ENCODE peak calls at places on chromosome 18, in nine cellular contexts. W is mesothelial cell of epicardium, S is neural crest cell, C is AG09319, P is heart right ventricle, M is tibial artery, D is lung, I is natural killer cell, F is GM23338. L is an unnamed sample.

GRCh38 chr18:10088734-10089133 is 174.9 kb downstream of the VAPA start:
- DNase-seq in C (no peak), M (no peak), F (no peak), S (no peak), D (no peak), P (no peak), W (no peak), I (no peak), L (no peak)

GRCh38 chr18:47036298-47036874 is 965 bp upstream of the ELOA2 start:
- DNase-seq in D (no peak), W (no peak), M (no peak), I (no peak), F (peak; percentile 72), S (peak; percentile 26), P (peak; percentile 8), C (no peak), L (no peak)

GRCh38 chr18:160831-161570 is 2.6 kb downstream of the USP14 start:
- DNase-seq in C (no peak), S (no peak), P (no peak), W (no peak), F (no peak), I (no peak), D (no peak), M (no peak), L (no peak)

GRCh38 chr18:25351773-25352628 is at the start of gene ZNF521:
- DNase-seq in F (peak; percentile 88), P (peak; percentile 86), C (peak; percentile 83), D (peak; percentile 78), I (peak; percentile 51), W (peak; percentile 85), M (peak; percentile 92), S (peak; percentile 79), L (peak; percentile 58)

GRCh38 chr18:22926454-22926853 is 6.7 kb upstream of the RBBP8 start:
- DNase-seq in S (no peak), W (no peak), C (no peak), I (no peak), D (no peak), F (no peak), M (no peak), P (no peak), L (no peak)

GRCh38 chr18:33812186-33812585 is 234.2 kb downstream of the ASXL3 start:
- DNase-seq in W (no peak), C (no peak), F (no peak), D (no peak), P (no peak), I (no peak), S (no peak), M (no peak), L (no peak)

GRCh38 chr18:26088482-26088881 is 1.9 kb downstream of the SS18 start:
- DNase-seq in P (no peak), S (no peak), F (no peak), W (no peak), C (no peak), M (no peak), I (no peak), D (no peak), L (no peak)

GRCh38 chr18:46642561-46642960 is 14.5 kb downstream of the LOXHD1 start:
- DNase-seq in C (no peak), D (no peak), M (peak; percentile 17), I (no peak), F (no peak), W (no peak), P (no peak), S (no peak), L (no peak)

GRCh38 chr18:58611471-58612131 is 17.3 kb downstream of the ALPK2 start:
- DNase-seq in P (no peak), S (no peak), M (no peak), D (no peak), F (peak; percentile 88), I (no peak), C (no peak), W (no peak), L (no peak)

GRCh38 chr18:13394794-13395193 is 176.2 kb downstream of the LDLRAD4 start:
- DNase-seq in S (no peak), W (no peak), D (no peak), M (no peak), C (no peak), I (no peak), F (no peak), P (no peak), L (no peak)

GRCh38 chr18:9906407-9906955 is 7.3 kb upstream of the VAPA start:
- DNase-seq in I (no peak), W (no peak), S (no peak), C (no peak), F (no peak), M (no peak), P (no peak), D (no peak), L (no peak)

GRCh38 chr18:5909130-5909529 is 13.8 kb upstream of the TMEM200C start:
- DNase-seq in W (no peak), P (no peak), C (no peak), S (no peak), M (no peak), I (no peak), F (peak; percentile 36), D (no peak), L (no peak)

GRCh38 chr18:9218052-9218451 is 81.5 kb downstream of the ANKRD12 start:
- DNase-seq in P (peak; percentile 6), I (no peak), D (no peak), W (no peak), S (no peak), C (no peak), M (no peak), F (no peak), L (no peak)

GRCh38 chr18:67665266-67665665 is 148.7 kb upstream of the DSEL start:
- DNase-seq in I (no peak), M (no peak), S (no peak), D (no peak), C (no peak), P (no peak), W (no peak), F (peak; percentile 30), L (no peak)

GRCh38 chr18:5132987-5133386 is 64.1 kb downstream of the AKAIN1 start:
- DNase-seq in W (no peak), M (no peak), P (no peak), F (no peak), C (no peak), D (no peak), S (no peak), I (no peak), L (no peak)

GRCh38 chr18:65791753-65792152 is 40.9 kb downstream of the CDH7 start:
- DNase-seq in M (no peak), F (no peak), P (no peak), W (no peak), D (no peak), S (no peak), C (no peak), I (no peak), L (no peak)

GRCh38 chr18:65786400-65786948 is 35.7 kb downstream of the CDH7 start:
- DNase-seq in W (no peak), S (no peak), M (no peak), P (no peak), F (no peak), I (no peak), C (no peak), D (no peak), L (no peak)

DNA sequence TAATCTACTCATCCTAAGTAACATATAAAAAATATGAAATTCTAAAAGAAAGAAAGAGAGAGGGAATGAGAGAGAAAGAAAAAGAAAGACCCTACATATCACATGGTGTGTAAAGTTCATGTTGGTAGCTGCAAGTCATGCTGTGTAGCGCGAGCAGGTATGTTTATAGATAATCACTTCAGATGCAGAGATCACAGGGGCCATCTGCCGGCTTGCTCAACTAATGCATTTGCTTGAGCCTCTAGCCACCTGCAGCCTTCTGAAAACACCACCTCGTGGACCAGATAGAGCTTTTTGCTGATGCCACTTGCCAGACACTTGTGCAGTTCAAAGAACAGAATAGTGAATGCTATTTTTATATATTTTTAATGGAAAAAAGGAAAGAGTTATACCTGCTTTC is 37.6 kb downstream of the CDH7 start:
- DNase-seq in F (no peak), I (no peak), W (no peak), M (no peak), D (no peak), S (no peak), P (no peak), C (no peak), L (no peak)
- TF ChIP-seq CTCF in F (peak; percentile 26), I (no peak), W (no peak), M (no peak), D (no peak), S (no peak), P (no peak), C (no peak), L (peak; percentile 52)

GRCh38 chr18:11733031-11733430 is 44.0 kb downstream of the GNAL start:
- DNase-seq in S (peak; percentile 72), P (peak; percentile 65), C (peak; percentile 8), W (peak; percentile 89), M (peak; percentile 84), I (peak; percentile 58), D (peak; percentile 80), F (peak; percentile 88), L (peak; percentile 46)

GRCh38 chr18:11729556-11729955 is 40.5 kb downstream of the GNAL start:
- DNase-seq in I (no peak), F (no peak), S (no peak), M (no peak), P (no peak), C (no peak), W (no peak), D (no peak), L (no peak)

GRCh38 chr18:11726556-11726955 is 37.5 kb downstream of the GNAL start:
- DNase-seq in M (no peak), P (no peak), I (no peak), F (no peak), D (no peak), C (no peak), W (no peak), S (no peak), L (no peak)

GRCh38 chr18:11728247-11728646 is 39.2 kb downstream of the GNAL start:
- DNase-seq in D (no peak), M (no peak), S (no peak), P (no peak), C (no peak), F (peak; percentile 67), I (no peak), W (no peak), L (no peak)
- TF ChIP-seq CTCF in D (no peak), M (no peak), S (peak; percentile 47), P (peak; percentile 26), C (no peak), F (peak; percentile 77), I (no peak), W (no peak), L (no peak)

GRCh38 chr18:64095056-64095455 is 53.8 kb downstream of the LINC00305 start:
- DNase-seq in C (no peak), W (no peak), F (no peak), P (no peak), I (no peak), M (no peak), S (no peak), D (no peak), L (no peak)
- TF ChIP-seq CTCF in C (no peak), W (no peak), F (no peak), P (no peak), I (no peak), M (no peak), S (no peak), D (no peak), L (no peak)

DNA sequence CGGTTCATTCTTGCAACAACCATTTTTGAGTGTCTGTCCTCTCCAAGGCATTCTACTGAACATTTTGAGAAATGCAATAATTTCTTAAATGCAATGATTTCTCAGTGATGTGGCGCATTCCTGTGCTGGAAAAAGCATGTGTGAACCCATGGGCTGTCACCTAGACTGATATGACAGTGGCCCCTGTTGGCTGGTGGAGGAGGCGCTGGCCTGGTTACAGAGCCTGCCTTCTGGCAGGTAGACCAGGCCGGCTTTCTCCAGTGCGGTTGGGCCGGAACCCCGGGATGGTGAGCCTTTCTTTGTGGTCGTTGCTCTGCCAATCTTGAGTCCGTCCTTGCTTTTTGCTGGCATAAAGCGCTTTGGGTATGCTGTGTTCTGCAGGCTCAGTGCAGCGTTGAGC is 33.7 kb downstream of the TSHZ1 start:
- DNase-seq in M (no peak), I (no peak), P (no peak), C (no peak), F (peak; percentile 62), W (no peak), S (no peak), D (no peak), L (peak; percentile 61)
- TF ChIP-seq CTCF in M (peak; percentile 10), I (no peak), P (peak; percentile 50), C (no peak), F (peak; percentile 73), W (no peak), S (no peak), D (no peak), L (peak; percentile 36)